ENCODE peak calls at places on chromosomes 12 and 14, in ten cellular contexts. F, A, S, V, H, G, D, K, O and U are unnamed samples.
A peak's percentile ranks its signal among the peaks of the same experiment; 100 is the strongest.

GRCh38 chr14:99518441-99519346 is 37.5 kb downstream of the CCNK start:
- DNase-seq in F (peak; percentile 72), A (peak; percentile 59), S (peak; percentile 77), V (peak; percentile 77), H (peak; percentile 94), G (no peak), D (peak; percentile 59), K (peak; percentile 92), O (no peak), U (no peak)

GRCh38 chr14:63203618-63204406 is 431 bp upstream of the RHOJ start:
- DNase-seq in F (no peak), A (peak; percentile 100), S (peak; percentile 53), V (peak; percentile 90), H (peak; percentile 87), G (peak; percentile 89), D (peak; percentile 93), K (peak; percentile 52), O (peak; percentile 98), U (peak; percentile 89)

GRCh38 chr14:92638266-92638665 is 110.2 kb downstream of the LGMN start:
- DNase-seq in F (no peak), A (no peak), S (no peak), V (no peak), H (no peak), G (no peak), D (no peak), K (no peak), O (no peak), U (no peak)

GRCh38 chr14:94396628-94397210 is 8.3 kb upstream of the SERPINA1 start:
- DNase-seq in F (no peak), A (no peak), S (no peak), V (no peak), H (no peak), G (no peak), D (no peak), K (no peak), O (no peak), U (no peak)

GRCh38 chr12:82149045-82149444 is 209.1 kb downstream of the CCDC59 start:
- DNase-seq in F (no peak), A (no peak), S (no peak), V (no peak), H (no peak), G (no peak), D (no peak), K (no peak), O (no peak), U (no peak)

GRCh38 chr14:68784995-68785816 is 7.7 kb downstream of the ZFP36L1 start:
- DNase-seq in F (no peak), A (peak; percentile 75), S (peak; percentile 87), V (peak; percentile 25), H (peak; percentile 43), G (peak; percentile 96), D (no peak), K (no peak), O (no peak), U (no peak)

GRCh38 chr12:11894890-11895289 is 175.8 kb upstream of the BCL2L14 start:
- DNase-seq in F (peak; percentile 92), A (no peak), S (no peak), V (no peak), H (peak; percentile 62), G (no peak), D (no peak), K (no peak), O (no peak), U (no peak)

GRCh38 chr12:66365718-66366485 is 63.6 kb downstream of the HELB start:
- DNase-seq in F (no peak), A (peak; percentile 40), S (no peak), V (no peak), H (no peak), G (no peak), D (no peak), K (no peak), O (no peak), U (no peak)

GRCh38 chr12:54439521-54440255 is 20.6 kb upstream of the ITGA5 start:
- DNase-seq in F (peak; percentile 64), A (peak; percentile 84), S (peak; percentile 72), V (no peak), H (peak; percentile 65), G (peak; percentile 39), D (no peak), K (no peak), O (peak; percentile 60), U (peak; percentile 27)

GRCh38 chr14:93114713-93115068 is 1.0 kb downstream of the ITPK1 start:
- DNase-seq in F (peak; percentile 32), A (no peak), S (no peak), V (no peak), H (peak; percentile 68), G (no peak), D (no peak), K (peak; percentile 54), O (no peak), U (no peak)

DNA sequence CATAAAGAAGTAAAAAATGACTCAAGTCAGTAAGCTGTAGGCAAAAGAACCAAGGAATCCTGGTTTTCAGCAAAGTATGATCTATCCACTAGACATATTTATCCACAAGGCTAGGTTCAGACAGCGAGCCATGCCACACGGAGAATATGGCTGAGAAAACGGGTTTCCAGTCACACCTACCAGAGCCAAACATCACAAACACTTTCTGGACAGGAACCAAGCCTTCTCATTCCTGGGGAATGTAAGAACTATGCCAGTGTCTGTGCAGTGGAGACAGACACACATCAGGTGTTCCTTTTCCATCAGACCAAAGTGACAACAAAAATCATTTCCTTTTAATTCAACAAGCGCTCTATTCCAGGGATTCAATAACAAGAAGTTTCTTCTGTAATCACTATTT is 41.1 kb downstream of the AREL1 start:
- DNase-seq in F (no peak), A (peak; percentile 81), S (peak; percentile 94), V (no peak), H (no peak), G (no peak), D (no peak), K (no peak), O (peak; percentile 48), U (no peak)
- H3K4me3 ChIP-seq in F (no peak overlapping the region), A (no peak overlapping the region), S (peak overlapping the region; percentile 21), V (no peak overlapping the region), H (no peak overlapping the region), G (no peak overlapping the region), D (no peak overlapping the region), K (no peak overlapping the region), O (no peak overlapping the region), U (no peak overlapping the region)

GRCh38 chr12:32377344-32378000 is 21.9 kb upstream of the FGD4 start:
- DNase-seq in F (no peak), A (no peak), S (no peak), V (no peak), H (peak; percentile 45), G (no peak), D (no peak), K (no peak), O (no peak), U (no peak)

GRCh38 chr12:32379667-32380066 is 19.7 kb upstream of the FGD4 start:
- DNase-seq in F (no peak), A (no peak), S (no peak), V (no peak), H (no peak), G (no peak), D (no peak), K (no peak), O (no peak), U (no peak)

DNA sequence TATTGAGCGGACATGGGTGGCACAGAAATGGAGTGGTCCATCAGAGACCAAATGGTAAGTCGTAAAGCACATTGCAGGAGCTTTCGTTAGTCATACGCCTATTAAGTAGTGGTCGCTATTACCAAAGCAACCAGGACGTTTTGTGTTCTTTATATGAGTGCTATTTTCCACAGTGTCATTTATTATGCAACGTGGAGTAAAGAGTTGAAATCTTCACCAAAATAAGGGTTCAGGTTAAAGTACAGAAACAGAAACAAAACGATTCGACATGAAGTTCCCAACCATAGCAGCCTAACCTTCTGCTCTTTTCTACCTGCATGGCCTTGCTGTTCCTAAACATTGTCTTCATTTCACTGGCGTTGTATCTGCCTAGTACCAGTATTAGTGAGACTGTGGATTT is 20.1 kb upstream of the FGD4 start:
- DNase-seq in F (no peak), A (no peak), S (no peak), V (no peak), H (no peak), G (no peak), D (no peak), K (no peak), O (no peak), U (no peak)
- H3K4me3 ChIP-seq in F (no peak overlapping the region), A (no peak overlapping the region), S (no peak overlapping the region), V (no peak overlapping the region), H (no peak overlapping the region), G (no peak overlapping the region), D (no peak overlapping the region), K (no peak overlapping the region), O (no peak overlapping the region), U (no peak overlapping the region)

DNA sequence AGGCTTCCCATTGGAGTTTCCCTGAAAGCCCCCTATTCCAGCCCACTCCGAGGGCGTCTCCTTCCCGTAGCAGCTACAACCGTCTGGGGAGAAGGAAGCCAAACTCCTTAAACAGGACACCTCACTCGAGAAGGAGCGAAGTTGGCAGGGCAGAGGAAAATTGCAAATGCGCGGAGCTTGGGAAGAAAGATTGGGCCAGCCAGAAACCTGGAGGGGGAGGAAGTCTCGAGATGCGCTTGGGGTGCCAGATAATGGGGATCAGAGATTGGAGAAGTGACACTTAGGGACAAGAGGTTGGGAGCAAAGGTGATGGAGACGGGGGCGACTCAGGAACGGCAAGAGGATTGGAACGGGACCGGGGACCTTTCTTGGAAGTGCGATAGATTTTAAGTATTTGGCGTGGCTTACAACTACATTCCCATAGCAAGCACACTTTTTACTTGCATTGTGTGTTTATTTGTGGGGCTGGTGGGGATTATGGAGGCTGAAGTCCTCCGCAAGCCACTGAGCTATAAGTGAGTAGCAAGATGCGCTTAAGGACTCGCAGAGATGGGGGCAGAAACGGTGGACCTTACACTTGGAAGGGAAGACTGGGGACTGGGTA is 926 bp downstream of the HRK start:
- DNase-seq in F (no peak), A (no peak), S (no peak), V (no peak), H (peak; percentile 74), G (no peak), D (no peak), K (no peak), O (no peak), U (no peak)
- H3K4me3 ChIP-seq in F (peak overlapping the region; percentile 76), A (no peak overlapping the region), S (peak overlapping the region; percentile 72), V (peak overlapping the region; percentile 47), H (peak overlapping the region; percentile 80), G (peak overlapping the region; percentile 12), D (no peak overlapping the region), K (no peak overlapping the region), O (no peak overlapping the region), U (no peak overlapping the region)

GRCh38 chr12:51321882-51322281 is 2.1 kb downstream of the BIN2 start:
- DNase-seq in F (no peak), A (no peak), S (peak; percentile 19), V (no peak), H (no peak), G (no peak), D (no peak), K (no peak), O (no peak), U (no peak)

GRCh38 chr12:51322452-51322851 is 1.5 kb downstream of the BIN2 start:
- DNase-seq in F (no peak), A (no peak), S (no peak), V (no peak), H (no peak), G (no peak), D (no peak), K (no peak), O (no peak), U (no peak)

GRCh38 chr12:51323317-51323960 is 535 bp downstream of the BIN2 start:
- DNase-seq in F (peak; percentile 38), A (no peak), S (no peak), V (no peak), H (no peak), G (no peak), D (no peak), K (no peak), O (no peak), U (no peak)

GRCh38 chr12:51324953-51325352 is 979 bp upstream of the BIN2 start:
- DNase-seq in F (no peak), A (no peak), S (no peak), V (no peak), H (no peak), G (no peak), D (no peak), K (no peak), O (no peak), U (no peak)

GRCh38 chr12:51323966-51324895 is at the start of gene BIN2:
- DNase-seq in F (peak; percentile 87), A (no peak), S (no peak), V (peak; percentile 58), H (no peak), G (no peak), D (peak; percentile 46), K (peak; percentile 62), O (no peak), U (no peak)
- H3K4me3 ChIP-seq in F (peak within 1 kb of the TSS; percentile 67), A (no peak within 1 kb of the TSS), S (no peak within 1 kb of the TSS), V (peak within 1 kb of the TSS; percentile 54), H (no peak within 1 kb of the TSS), G (no peak within 1 kb of the TSS), D (no peak within 1 kb of the TSS), K (no peak within 1 kb of the TSS), O (no peak within 1 kb of the TSS), U (no peak within 1 kb of the TSS)